ENCODE peak calls at places on chromosomes 12 and 14, in four cellular contexts. One of them, this sample, is unnamed.

GRCh38 chr12:21910642-21911041 is 30.6 kb downstream of the ABCC9 start:
- DNase-seq in K562: no peak
- DNase-seq in spleen: no peak
- DNase-seq in prostate gland: no peak
- DNase-seq in this sample: no peak

GRCh38 chr12:30756074-30756473 is 1.3 kb upstream of the CAPRIN2 start:
- DNase-seq in K562: peak; percentile 16
- DNase-seq in spleen: no peak
- DNase-seq in prostate gland: no peak
- DNase-seq in this sample: peak; percentile 15

GRCh38 chr12:26158078-26158764 is 33.4 kb upstream of the BHLHE41 start:
- DNase-seq in K562: no peak
- DNase-seq in spleen: no peak
- DNase-seq in prostate gland: no peak
- DNase-seq in this sample: no peak

GRCh38 chr12:96141216-96141944 is 52.8 kb upstream of the ELK3 start:
- DNase-seq in K562: peak; percentile 43
- DNase-seq in spleen: no peak
- DNase-seq in prostate gland: no peak
- DNase-seq in this sample: no peak

GRCh38 chr12:29032431-29032830 is 116.6 kb upstream of the FAR2 start:
- DNase-seq in K562: no peak
- DNase-seq in spleen: no peak
- DNase-seq in prostate gland: no peak
- DNase-seq in this sample: no peak

GRCh38 chr12:58378038-58378437 is 436.7 kb downstream of the ATP23 start:
- DNase-seq in K562: no peak
- DNase-seq in spleen: no peak
- DNase-seq in prostate gland: no peak
- DNase-seq in this sample: no peak

GRCh38 chr12:75556306-75556899 is 45.0 kb upstream of the KRR1 start:
- DNase-seq in K562: no peak
- DNase-seq in spleen: no peak
- DNase-seq in prostate gland: no peak
- DNase-seq in this sample: no peak

GRCh38 chr12:46372852-46373302 is 304 bp upstream of the SLC38A2 start:
- DNase-seq in K562: no peak
- DNase-seq in spleen: no peak
- DNase-seq in prostate gland: no peak
- DNase-seq in this sample: no peak

GRCh38 chr12:93813972-93814821 is 137.0 kb downstream of the CRADD start:
- DNase-seq in K562: peak; percentile 40
- DNase-seq in spleen: no peak
- DNase-seq in prostate gland: peak; percentile 93
- DNase-seq in this sample: no peak

GRCh38 chr12:106773286-106773685 is 1.2 kb upstream of the RIC8B start:
- DNase-seq in K562: peak; percentile 11
- DNase-seq in spleen: no peak
- DNase-seq in prostate gland: no peak
- DNase-seq in this sample: peak; percentile 38

GRCh38 chr14:58501214-58501816 is 73.8 kb downstream of the KIAA0586 start:
- DNase-seq in K562: peak; percentile 49
- DNase-seq in spleen: no peak
- DNase-seq in prostate gland: no peak
- DNase-seq in this sample: peak; percentile 74

GRCh38 chr12:554001-554285 is 94.2 kb downstream of the B4GALNT3 start:
- DNase-seq in K562: no peak
- DNase-seq in spleen: peak; percentile 58
- DNase-seq in prostate gland: no peak
- DNase-seq in this sample: no peak

DNA sequence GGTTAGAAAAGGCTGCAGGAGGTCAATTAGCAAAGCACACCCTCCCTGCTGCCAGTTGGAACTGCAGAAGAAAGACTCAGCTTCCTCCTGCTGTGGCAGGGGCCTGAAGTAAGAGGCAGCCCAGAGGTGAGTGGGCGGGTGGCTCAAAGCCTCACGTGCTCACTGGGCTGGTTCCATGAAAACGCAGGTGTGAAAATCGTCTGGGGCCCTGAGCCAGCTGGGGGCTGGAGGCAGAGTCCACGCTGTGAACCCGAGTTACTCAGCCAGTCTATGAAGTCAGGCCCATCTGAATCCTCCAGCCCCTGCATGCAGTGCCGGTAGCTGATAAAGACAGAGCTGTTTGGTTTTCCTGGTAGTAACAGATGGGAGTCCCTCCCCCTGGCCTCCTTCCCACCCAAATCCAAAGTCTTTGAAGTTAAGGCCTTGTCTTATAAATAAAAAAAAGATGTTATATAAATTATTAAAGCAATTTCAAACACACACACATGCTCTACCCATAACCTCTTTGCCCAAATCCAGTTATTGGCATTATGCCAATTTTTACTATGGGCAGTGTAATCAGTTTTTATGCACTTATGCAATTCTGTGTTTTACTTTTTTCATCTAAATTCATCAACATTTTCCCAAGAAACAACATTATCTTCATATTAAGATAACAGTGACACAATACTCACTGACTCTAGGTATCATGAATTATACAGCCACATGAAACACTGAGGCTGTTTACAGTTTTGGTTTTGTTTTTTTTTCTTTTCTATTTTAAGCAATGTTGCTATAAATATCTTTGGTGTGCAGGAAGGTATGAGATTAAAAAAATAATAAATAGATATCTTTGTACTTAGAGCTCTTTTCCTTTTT is 57.9 kb upstream of the PNMA1 start:
- DNase-seq in K562: peak; percentile 94
- DNase-seq in spleen: peak; percentile 89
- DNase-seq in prostate gland: peak; percentile 45
- DNase-seq in this sample: peak; percentile 95
- TF ChIP-seq POLR2A in K562: no peak
- TF ChIP-seq POLR2A in spleen: no peak
- TF ChIP-seq POLR2A in prostate gland: no peak
- TF ChIP-seq POLR2A in this sample: peak; percentile 27

GRCh38 chr12:16807731-16808130 is 201.8 kb upstream of the LMO3 start:
- DNase-seq in K562: no peak
- DNase-seq in spleen: no peak
- DNase-seq in prostate gland: no peak
- DNase-seq in this sample: no peak
- TF ChIP-seq POLR2A in K562: no peak
- TF ChIP-seq POLR2A in spleen: no peak
- TF ChIP-seq POLR2A in prostate gland: no peak
- TF ChIP-seq POLR2A in this sample: no peak

DNA sequence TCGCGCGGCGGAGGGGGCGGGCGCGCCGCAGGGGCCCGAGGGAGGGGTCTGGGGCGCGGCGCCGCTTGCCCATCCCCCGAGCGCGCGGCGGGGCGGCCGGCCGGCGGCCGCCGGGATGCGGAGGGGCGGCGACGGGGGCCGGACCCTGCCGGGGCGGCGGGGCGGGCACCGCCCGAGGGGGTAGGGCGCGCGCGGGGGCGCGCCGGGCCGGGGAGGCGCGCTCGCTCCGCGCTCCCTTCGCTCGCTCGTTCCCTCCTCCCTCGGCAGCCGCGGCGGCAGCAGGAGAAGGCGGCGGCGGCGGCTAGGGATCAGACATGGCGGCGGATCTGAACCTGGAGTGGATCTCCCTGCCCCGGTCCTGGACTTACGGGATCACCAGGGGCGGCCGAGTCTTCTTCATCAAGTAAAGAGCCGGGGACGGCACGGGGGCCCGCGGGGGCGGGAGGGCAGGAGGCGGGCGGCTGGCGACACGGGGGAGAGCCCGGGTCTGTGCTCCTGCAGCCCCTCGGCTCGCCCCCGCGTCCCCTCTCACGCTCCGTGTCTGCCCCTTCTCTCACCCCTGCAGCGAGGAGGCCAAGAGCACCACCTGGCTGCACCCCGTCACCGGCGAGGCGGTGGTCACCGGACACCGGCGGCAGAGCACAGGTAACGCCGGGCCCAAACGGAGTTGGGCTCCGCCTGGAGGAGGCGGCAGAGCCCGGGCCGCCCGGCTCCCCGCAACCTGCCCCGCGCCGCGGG is at the start of gene PLEKHA5:
- DNase-seq in K562: peak; percentile 74
- DNase-seq in spleen: peak; percentile 83
- DNase-seq in prostate gland: peak; percentile 57
- DNase-seq in this sample: peak; percentile 69
- TF ChIP-seq POLR2A in K562: peak; percentile 30
- TF ChIP-seq POLR2A in spleen: no peak
- TF ChIP-seq POLR2A in prostate gland: peak; percentile 52
- TF ChIP-seq POLR2A in this sample: no peak

GRCh38 chr12:54016478-54016964 is 7.7 kb downstream of the HOXC8 start:
- DNase-seq in K562: no peak
- DNase-seq in spleen: no peak
- DNase-seq in prostate gland: peak; percentile 20
- DNase-seq in this sample: no peak

GRCh38 chr12:54018608-54018984 is 9.6 kb upstream of the HOXC6 start:
- DNase-seq in K562: peak; percentile 77
- DNase-seq in spleen: no peak
- DNase-seq in prostate gland: no peak
- DNase-seq in this sample: no peak

GRCh38 chr12:54017027-54017788 is 8.4 kb downstream of the HOXC8 start:
- DNase-seq in K562: peak; percentile 56
- DNase-seq in spleen: no peak
- DNase-seq in prostate gland: no peak
- DNase-seq in this sample: no peak

GRCh38 chr12:54019111-54019811 is 9.0 kb upstream of the HOXC6 start:
- DNase-seq in K562: no peak
- DNase-seq in spleen: no peak
- DNase-seq in prostate gland: no peak
- DNase-seq in this sample: no peak

GRCh38 chr12:54017845-54018607 is 9.2 kb downstream of the HOXC8 start:
- DNase-seq in K562: peak; percentile 95
- DNase-seq in spleen: peak; percentile 93
- DNase-seq in prostate gland: no peak
- DNase-seq in this sample: peak; percentile 24
- TF ChIP-seq POLR2A in K562: peak; percentile 78
- TF ChIP-seq POLR2A in spleen: no peak
- TF ChIP-seq POLR2A in prostate gland: no peak
- TF ChIP-seq POLR2A in this sample: no peak

DNA sequence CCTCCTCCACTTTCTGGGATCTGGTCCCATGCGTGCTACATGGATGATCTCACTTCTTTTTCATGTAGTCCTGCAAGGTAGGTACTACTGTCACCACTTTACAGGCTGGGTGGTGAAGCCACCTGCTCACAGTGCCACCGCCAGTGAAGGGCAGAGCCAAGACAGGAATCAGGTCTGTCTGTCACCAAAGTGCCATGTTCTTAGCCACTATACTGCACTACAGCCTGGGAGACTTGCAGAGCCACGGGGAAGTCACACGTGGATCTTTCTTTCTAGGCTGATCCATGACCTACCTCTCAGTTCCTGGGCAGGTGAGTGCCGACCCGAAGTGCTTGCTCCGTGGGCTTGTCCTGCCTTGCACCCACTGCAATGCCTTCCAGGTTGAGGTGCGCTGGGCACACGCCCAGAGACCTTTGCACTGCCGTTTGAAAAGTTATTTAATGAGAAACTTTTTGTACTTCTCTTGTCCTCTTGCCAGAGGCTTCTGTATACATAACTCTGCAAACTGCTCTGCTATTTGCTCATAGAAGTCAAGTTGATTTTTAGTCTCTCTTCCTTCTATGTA is 19.7 kb upstream of the CLMN start:
- DNase-seq in K562: no peak
- DNase-seq in spleen: no peak
- DNase-seq in prostate gland: peak; percentile 54
- DNase-seq in this sample: no peak
- TF ChIP-seq POLR2A in K562: no peak
- TF ChIP-seq POLR2A in spleen: no peak
- TF ChIP-seq POLR2A in prostate gland: no peak
- TF ChIP-seq POLR2A in this sample: no peak

This sample was measured in erythroblast.